ENCODE peak calls at places on chromosomes 4 and X, in seven cellular contexts. A, V, O, B, N, C and Z are unnamed samples.

GRCh38 chr4:186910385-186910784 is 186.7 kb upstream of the FAT1 start:
- DNase-seq in O (no peak), C (no peak), A (no peak), V (no peak), N (no peak), B (no peak), Z (no peak)

GRCh38 chr4:112038861-112039260 is 106.4 kb upstream of the FAM241A start:
- DNase-seq in O (no peak), B (no peak), C (no peak), A (no peak), N (no peak), V (no peak), Z (no peak)

GRCh38 chr4:11568511-11568910 is 139.8 kb upstream of the HS3ST1 start:
- DNase-seq in V (no peak), A (no peak), N (no peak), B (no peak), C (no peak), O (no peak), Z (no peak)

GRCh38 chr4:89657931-89658700 is 178.8 kb downstream of the SNCA start:
- DNase-seq in C (peak), A (no peak), B (no peak), N (no peak), O (peak), V (no peak), Z (no peak)

GRCh38 chrX:107715331-107716044 is 60.1 kb downstream of the TSC22D3 start:
- DNase-seq in V (no peak), B (no peak), A (peak), C (no peak), O (no peak), N (peak), Z (no peak)

GRCh38 chrX:66635360-66635759 is 3.5 kb downstream of the EDA2R start:
- DNase-seq in B (no peak), O (peak), N (no peak), C (no peak), A (no peak), V (no peak), Z (no peak)

GRCh38 chr4:22721189-22721588 is 28.5 kb downstream of the GBA3 start:
- DNase-seq in C (no peak), O (no peak), V (no peak), B (no peak), N (no peak), A (no peak), Z (no peak)

GRCh38 chrX:13473666-13474516 is 95.5 kb upstream of the EGFL6 start:
- DNase-seq in V (no peak), N (no peak), O (no peak), A (peak), B (no peak), C (no peak), Z (no peak)

GRCh38 chrX:3268804-3269203 is 77.6 kb downstream of the MXRA5 start:
- DNase-seq in V (no peak), A (no peak), B (no peak), C (no peak), N (no peak), O (no peak), Z (no peak)

GRCh38 chrX:132810488-132810887 is 147.9 kb downstream of the HS6ST2 start:
- DNase-seq in N (no peak), B (no peak), V (no peak), C (no peak), A (no peak), O (no peak), Z (no peak)

GRCh38 chrX:53831662-53832635 is 145.4 kb upstream of the HUWE1 start:
- DNase-seq in O (peak), V (no peak), N (peak), A (peak), B (peak), C (peak), Z (peak)

GRCh38 chrX:29617725-29618124 is 597.6 kb upstream of the MAGEB2 start:
- DNase-seq in V (no peak), A (no peak), C (no peak), N (no peak), B (no peak), O (peak), Z (peak)

GRCh38 chr4:53128959-53129358 is 236.9 kb downstream of the SCFD2 start:
- DNase-seq in V (no peak), C (no peak), B (no peak), O (no peak), A (no peak), N (peak), Z (no peak)

GRCh38 chrX:39477438-39478120 is 620.2 kb downstream of the BCOR start:
- DNase-seq in C (peak), V (no peak), B (no peak), O (peak), N (peak), A (peak), Z (peak)

GRCh38 chrX:154855256-154855655 is 20.8 kb upstream of the SMIM9 start:
- DNase-seq in A (no peak), N (no peak), V (no peak), O (peak), C (peak), B (no peak), Z (no peak)

GRCh38 chrX:140918398-140919043 is 83.9 kb upstream of the SPANXB1 start:
- DNase-seq in C (peak), B (peak), V (no peak), N (peak), A (peak), O (peak), Z (peak)

GRCh38 chr4:52657317-52657629 is 1.8 kb downstream of the USP46 start:
- DNase-seq in C (no peak), N (no peak), V (no peak), O (no peak), A (no peak), B (no peak), Z (no peak)

GRCh38 chr4:148235809-148236208 is 206.4 kb downstream of the NR3C2 start:
- DNase-seq in A (no peak), C (no peak), N (no peak), B (no peak), O (no peak), V (no peak), Z (no peak)

GRCh38 chrX:19674041-19674769 is 158.9 kb upstream of the MAP3K15 start:
- DNase-seq in O (no peak), V (no peak), B (no peak), A (no peak), N (no peak), C (no peak), Z (no peak)

GRCh38 chrX:19672211-19672814 is 157.0 kb upstream of the MAP3K15 start:
- DNase-seq in B (no peak), V (no peak), A (no peak), O (no peak), C (no peak), N (no peak), Z (no peak)

GRCh38 chrX:19670321-19670750 is 155.0 kb upstream of the MAP3K15 start:
- DNase-seq in C (no peak), B (no peak), V (no peak), O (no peak), A (no peak), N (no peak), Z (no peak)

GRCh38 chrX:19673334-19674040 is 158.2 kb upstream of the MAP3K15 start:
- DNase-seq in A (no peak), N (peak), V (peak), B (no peak), O (peak), C (no peak), Z (no peak)

GRCh38 chrX:19670854-19671620 is 155.7 kb upstream of the MAP3K15 start:
- DNase-seq in O (peak), N (no peak), B (no peak), C (peak), V (no peak), A (no peak), Z (peak)
- H3K4me3 ChIP-seq in O (no peak), N (no peak), B (no peak), C (no peak), V (no peak), A (no peak), Z (no peak)

DNA sequence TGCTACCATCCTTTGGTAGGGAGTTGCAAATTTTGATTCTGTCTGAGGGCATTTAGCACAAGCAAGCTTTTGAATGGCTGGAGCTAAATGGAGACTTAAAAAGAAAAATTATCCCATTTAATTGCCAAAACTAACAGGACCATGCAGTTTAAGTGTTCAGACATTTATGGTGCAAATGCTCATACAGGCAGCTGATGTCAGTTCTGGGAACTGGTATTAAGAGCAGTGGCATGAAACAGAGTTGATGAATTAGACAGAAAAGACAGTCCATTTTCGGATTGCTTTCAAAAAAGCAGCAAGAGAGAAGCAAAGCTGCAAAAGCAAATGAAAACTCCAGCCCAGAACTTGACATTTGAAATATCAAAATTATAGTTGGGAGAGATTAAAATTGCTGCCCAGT is 1.3 kb downstream of the SCRG1 start:
- DNase-seq in A (no peak), V (no peak), N (no peak), B (no peak), O (no peak), C (no peak), Z (no peak)
- H3K4me3 ChIP-seq in A (no peak), V (no peak), N (no peak), B (no peak), O (no peak), C (no peak), Z (no peak)

GRCh38 chrX:42247241-42247640 is 323.9 kb upstream of the CASK start:
- DNase-seq in B (no peak), O (no peak), N (no peak), A (no peak), V (no peak), C (no peak), Z (no peak)
- H3K4me3 ChIP-seq in B (no peak), O (no peak), N (no peak), A (no peak), V (no peak), C (no peak), Z (no peak)

GRCh38 chr4:140641789-140642439 is 73.2 kb upstream of the UCP1 start:
- DNase-seq in O (peak), C (peak), N (no peak), A (no peak), B (no peak), V (peak), Z (peak)
- H3K4me3 ChIP-seq in O (no peak), C (no peak), N (no peak), A (no peak), B (no peak), V (peak), Z (no peak)

GRCh38 chrX:135652602-135653001 is 60.8 kb upstream of the CT45A1 start:
- DNase-seq in V (no peak), B (no peak), O (no peak), A (no peak), C (no peak), N (no peak), Z (no peak)

GRCh38 chrX:135649561-135649960 is 63.9 kb upstream of the CT45A1 start:
- DNase-seq in V (no peak), N (no peak), A (no peak), O (no peak), C (no peak), B (no peak), Z (no peak)

GRCh38 chrX:135651647-135652295 is 61.7 kb upstream of the CT45A1 start:
- DNase-seq in C (no peak), O (no peak), A (no peak), V (no peak), N (no peak), B (no peak), Z (no peak)
- H3K4me3 ChIP-seq in C (no peak), O (no peak), A (no peak), V (no peak), N (no peak), B (no peak), Z (no peak)

GRCh38 chr4:2935762-2936743 is 27.2 kb downstream of the NOP14 start:
- DNase-seq in C (no peak), B (peak), V (no peak), N (peak), A (peak), O (no peak), Z (no peak)
- H3K4me3 ChIP-seq in C (peak), B (peak), V (peak), N (no peak), A (peak), O (no peak), Z (peak)

GRCh38 chr4:7917669-7918068 is 22.0 kb downstream of the AFAP1 start:
- DNase-seq in B (no peak), V (no peak), A (no peak), N (no peak), C (peak), O (peak), Z (no peak)
- H3K4me3 ChIP-seq in B (no peak), V (no peak), A (no peak), N (no peak), C (no peak), O (no peak), Z (no peak)

GRCh38 chr4:163846008-163846407 is 351.5 kb downstream of the TMA16 start:
- DNase-seq in C (no peak), N (no peak), V (no peak), B (no peak), A (no peak), O (no peak), Z (no peak)
- H3K4me3 ChIP-seq in C (no peak), N (no peak), V (no peak), B (no peak), A (no peak), O (no peak), Z (no peak)